ENCODE peak calls at places on chromosomes 11 and 22, in four cellular contexts. X is suprapubic skin, S is transverse colon, Y is lower lobe of right lung. J is an unnamed sample. For H3K4me1, the result is how much of the 10 kb centered on the place peaks cover.

GRCh38 chr11:44716256-44716655 is 10.5 kb upstream of the TSPAN18 start:
- DNase-seq in X (no peak), S (no peak), Y (no peak), J (no peak)

GRCh38 chr22:35620624-35621245 is 3.6 kb upstream of the MB start:
- DNase-seq in X (no peak), S (no peak), Y (no peak), J (no peak)

GRCh38 chr11:123973816-123974215 is 3.8 kb downstream of the OR10S1 start:
- DNase-seq in X (no peak), S (no peak), Y (no peak), J (no peak)

GRCh38 chr22:42978453-42979103 is 36.4 kb downstream of the PACSIN2 start:
- DNase-seq in X (no peak), S (no peak), Y (no peak), J (no peak)

GRCh38 chr11:36487619-36488018 is 22.5 kb downstream of the TRAF6 start:
- DNase-seq in X (no peak), S (no peak), Y (no peak), J (no peak)

GRCh38 chr22:17853066-17853465 is 78.8 kb upstream of the BID start:
- DNase-seq in X (no peak), S (no peak), Y (no peak), J (no peak)

GRCh38 chr11:102577182-102577581 is 46.6 kb upstream of the MMP7 start:
- DNase-seq in X (no peak), S (no peak), Y (no peak), J (no peak)

GRCh38 chr11:11998091-11998781 is 10.2 kb downstream of the DKK3 start:
- DNase-seq in X (peak), S (no peak), Y (no peak), J (peak)

GRCh38 chr22:41367039-41367679 is 14.6 kb upstream of the TEF start:
- DNase-seq in X (peak), S (peak), Y (peak), J (peak)

GRCh38 chr11:108906329-108906728 is 241.5 kb downstream of the DDX10 start:
- DNase-seq in X (no peak), S (no peak), Y (no peak), J (no peak)

DNA sequence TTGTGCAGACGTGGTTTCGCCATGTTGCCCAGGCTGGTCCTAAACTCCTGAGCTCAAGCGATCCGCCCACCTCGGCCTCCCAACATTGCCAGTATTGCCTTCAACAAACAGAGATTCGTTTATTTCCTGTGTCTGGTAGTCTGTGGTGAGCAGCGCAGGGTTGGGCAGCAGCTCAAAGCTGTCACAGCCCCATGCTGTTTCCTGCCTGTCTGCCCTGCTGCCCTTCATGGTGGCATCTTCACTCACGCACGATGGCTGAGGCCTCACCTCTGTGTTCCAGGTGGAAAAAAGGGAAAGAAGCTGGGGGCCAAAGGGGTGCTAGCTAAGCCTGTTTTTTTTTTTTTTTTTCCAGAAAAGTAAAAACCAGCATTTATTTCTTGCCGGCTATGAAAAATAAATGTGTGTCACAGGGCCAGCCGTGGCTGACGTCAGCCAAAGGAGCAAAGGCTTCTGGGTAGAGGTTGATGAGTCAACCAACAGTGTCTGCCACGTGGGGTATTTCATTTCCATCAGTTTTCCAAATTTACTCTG is 28.8 kb downstream of the TBC1D22A start:
- DNase-seq in X (no peak), S (peak), Y (no peak), J (peak)
- H3K4me3 ChIP-seq in X (no peak), S (no peak), Y (peak), J (no peak)

DNA sequence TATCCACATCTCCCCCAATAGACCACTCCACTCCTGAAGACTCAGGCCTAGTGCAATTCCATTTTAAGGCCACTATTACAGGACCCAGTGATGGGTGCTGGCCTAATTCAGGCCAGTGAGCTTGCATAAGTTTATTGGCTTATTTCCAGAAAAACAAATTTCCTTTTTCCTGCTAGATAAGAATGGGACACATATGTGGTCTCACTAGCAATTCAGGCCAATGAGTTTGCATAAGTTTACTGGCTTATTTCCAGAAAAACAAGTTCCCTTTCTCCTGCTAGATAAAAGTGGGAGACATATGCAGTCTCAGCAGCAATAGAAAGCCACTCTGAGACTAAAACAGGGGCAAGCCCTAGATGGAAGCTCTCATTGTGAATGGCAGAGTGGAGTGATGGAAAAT is 22.4 kb downstream of the ADM start:
- DNase-seq in X (no peak), S (no peak), Y (no peak), J (no peak)
- H3K4me1 ChIP-seq in X (under half), S (under half), Y (half or more), J (under half)

DNA sequence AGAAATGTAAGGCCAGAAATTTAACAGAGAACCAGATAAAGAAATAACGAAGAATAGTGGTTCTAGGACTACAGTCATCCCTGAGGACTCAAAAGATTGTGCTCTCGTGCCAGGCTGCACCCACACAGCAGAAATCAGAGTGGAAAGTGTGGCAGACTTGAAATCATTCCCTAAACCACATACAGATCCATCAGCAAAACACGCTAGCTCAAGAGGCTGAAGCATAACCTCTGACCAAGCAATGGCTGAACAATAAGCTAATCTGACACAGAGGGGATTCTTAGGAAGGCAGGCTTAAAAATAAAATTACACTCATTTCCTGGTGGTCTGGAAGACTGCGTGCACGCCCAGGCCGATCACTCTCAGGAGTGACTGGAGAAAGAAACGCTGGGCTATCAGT is 19.0 kb downstream of the NCF4 start:
- DNase-seq in X (no peak), S (no peak), Y (no peak), J (no peak)
- H3K4me3 ChIP-seq in X (no peak), S (no peak), Y (no peak), J (no peak)

GRCh38 chr11:111736191-111736590 is 30.0 kb downstream of the PPP2R1B start:
- DNase-seq in X (no peak), S (no peak), Y (no peak), J (no peak)

GRCh38 chr11:111735262-111736116 is 30.7 kb downstream of the PPP2R1B start:
- DNase-seq in X (peak), S (peak), Y (no peak), J (peak)

GRCh38 chr11:111737877-111738205 is 28.3 kb downstream of the PPP2R1B start:
- DNase-seq in X (no peak), S (no peak), Y (no peak), J (no peak)

GRCh38 chr11:111737180-111737876 is 28.9 kb downstream of the PPP2R1B start:
- DNase-seq in X (no peak), S (no peak), Y (no peak), J (no peak)

GRCh38 chr11:111736621-111737055 is 29.6 kb downstream of the PPP2R1B start:
- DNase-seq in X (no peak), S (no peak), Y (no peak), J (no peak)
- H3K4me1 ChIP-seq in X (half or more), S (under half), Y (half or more), J (under half)

GRCh38 chr11:114438303-114438702 is 964 bp upstream of the REXO2 start:
- DNase-seq in X (no peak), S (no peak), Y (no peak), J (no peak)
- H3K4me3 ChIP-seq in X (no peak), S (no peak), Y (no peak), J (no peak)

GRCh38 chr11:65552413-65552951 is 5.7 kb downstream of the LTBP3 start:
- DNase-seq in X (no peak), S (no peak), Y (no peak), J (peak)
- H3K4me1 ChIP-seq in X (half or more), S (under half), Y (under half), J (under half)

GRCh38 chr22:31753634-31754471 is at the start of gene DEPDC5:
- DNase-seq in X (peak), S (peak), Y (peak), J (peak)

GRCh38 chr22:31749636-31750364 is at the start of gene PRR14L:
- DNase-seq in X (peak), S (peak), Y (peak), J (peak)

GRCh38 chr22:31753005-31753633 is 700 bp upstream of the DEPDC5 start:
- DNase-seq in X (no peak), S (peak), Y (peak), J (peak)

GRCh38 chr22:31750365-31751284 is 693 bp upstream of the PRR14L start:
- DNase-seq in X (no peak), S (no peak), Y (no peak), J (no peak)

GRCh38 chr22:31752096-31752847 is 1.5 kb upstream of the DEPDC5 start:
- DNase-seq in X (no peak), S (no peak), Y (no peak), J (no peak)
- H3K4me3 ChIP-seq in X (peak), S (no peak), Y (peak), J (no peak)

J was measured in small intestine.